ENCODE peak calls at places on chromosomes 11 and 22, in five cellular contexts. One of them, this sample, is unnamed.

GRCh38 chr11:85787809-85788805 is 22.8 kb downstream of the SYTL2 start:
- DNase-seq in fibroblast of lung: no peak
- DNase-seq in fibroblast of pulmonary artery: no peak
- DNase-seq in cardiac fibroblast: no peak
- DNase-seq in K562: no peak
- DNase-seq in this sample: no peak

GRCh38 chr11:1570896-1571759 is 943 bp downstream of the DUSP8 start:
- DNase-seq in fibroblast of lung: no peak
- DNase-seq in fibroblast of pulmonary artery: no peak
- DNase-seq in cardiac fibroblast: no peak
- DNase-seq in K562: no peak
- DNase-seq in this sample: peak

GRCh38 chr11:44469412-44469811 is 96.1 kb upstream of the CD82 start:
- DNase-seq in fibroblast of lung: no peak
- DNase-seq in fibroblast of pulmonary artery: no peak
- DNase-seq in cardiac fibroblast: no peak
- DNase-seq in K562: no peak
- DNase-seq in this sample: no peak

GRCh38 chr11:47950396-47950795 is 30.0 kb upstream of the PTPRJ start:
- DNase-seq in fibroblast of lung: peak
- DNase-seq in fibroblast of pulmonary artery: peak
- DNase-seq in cardiac fibroblast: peak
- DNase-seq in K562: no peak
- DNase-seq in this sample: no peak

GRCh38 chr11:60725592-60725991 is 1.1 kb downstream of the MS4A18 start:
- DNase-seq in fibroblast of lung: no peak
- DNase-seq in fibroblast of pulmonary artery: no peak
- DNase-seq in cardiac fibroblast: no peak
- DNase-seq in K562: no peak
- DNase-seq in this sample: no peak

GRCh38 chr11:1208361-1209261 is 14.3 kb upstream of the MUC5B start:
- DNase-seq in fibroblast of lung: no peak
- DNase-seq in fibroblast of pulmonary artery: no peak
- DNase-seq in cardiac fibroblast: no peak
- DNase-seq in K562: no peak
- DNase-seq in this sample: no peak

GRCh38 chr11:100434821-100435641 is 252.1 kb upstream of the ARHGAP42 start:
- DNase-seq in fibroblast of lung: no peak
- DNase-seq in fibroblast of pulmonary artery: no peak
- DNase-seq in cardiac fibroblast: no peak
- DNase-seq in K562: no peak
- DNase-seq in this sample: no peak

GRCh38 chr22:23836692-23837495 is 1.9 kb downstream of the DERL3 start:
- DNase-seq in fibroblast of lung: no peak
- DNase-seq in fibroblast of pulmonary artery: no peak
- DNase-seq in cardiac fibroblast: no peak
- DNase-seq in K562: no peak
- DNase-seq in this sample: no peak

GRCh38 chr11:78656984-78657383 is 82.3 kb upstream of the NARS2 start:
- DNase-seq in fibroblast of lung: no peak
- DNase-seq in fibroblast of pulmonary artery: no peak
- DNase-seq in cardiac fibroblast: no peak
- DNase-seq in K562: no peak
- DNase-seq in this sample: no peak

GRCh38 chr11:67250059-67251043 is 15.9 kb upstream of the GRK2 start:
- DNase-seq in fibroblast of lung: no peak
- DNase-seq in fibroblast of pulmonary artery: no peak
- DNase-seq in cardiac fibroblast: no peak
- DNase-seq in K562: no peak
- DNase-seq in this sample: no peak

GRCh38 chr11:71136095-71136845 is 116.1 kb downstream of the SHANK2 start:
- DNase-seq in fibroblast of lung: no peak
- DNase-seq in fibroblast of pulmonary artery: no peak
- DNase-seq in cardiac fibroblast: no peak
- DNase-seq in K562: no peak
- DNase-seq in this sample: no peak

GRCh38 chr11:7964873-7965272 is 374 bp downstream of the NLRP10 start:
- DNase-seq in fibroblast of lung: peak
- DNase-seq in fibroblast of pulmonary artery: no peak
- DNase-seq in cardiac fibroblast: peak
- DNase-seq in K562: no peak
- DNase-seq in this sample: no peak

GRCh38 chr22:48819991-48820390 is 1007.7 kb downstream of the BRD1 start:
- DNase-seq in fibroblast of lung: no peak
- DNase-seq in fibroblast of pulmonary artery: no peak
- DNase-seq in cardiac fibroblast: no peak
- DNase-seq in K562: no peak
- DNase-seq in this sample: no peak

GRCh38 chr11:16604784-16605439 is 133.5 kb upstream of the C11orf58 start:
- DNase-seq in fibroblast of lung: peak
- DNase-seq in fibroblast of pulmonary artery: peak
- DNase-seq in cardiac fibroblast: peak
- DNase-seq in K562: peak
- DNase-seq in this sample: peak

GRCh38 chr22:19811811-19812771 is 42.6 kb downstream of the GNB1L start:
- DNase-seq in fibroblast of lung: no peak
- DNase-seq in fibroblast of pulmonary artery: no peak
- DNase-seq in cardiac fibroblast: no peak
- DNase-seq in K562: no peak
- DNase-seq in this sample: no peak

GRCh38 chr11:11370263-11371060 is 17.4 kb upstream of the CSNK2A3 start:
- DNase-seq in fibroblast of lung: peak
- DNase-seq in fibroblast of pulmonary artery: no peak
- DNase-seq in cardiac fibroblast: no peak
- DNase-seq in K562: no peak
- DNase-seq in this sample: no peak

GRCh38 chr11:32088117-32088941 is 2.5 kb upstream of the RCN1 start:
- DNase-seq in fibroblast of lung: peak
- DNase-seq in fibroblast of pulmonary artery: peak
- DNase-seq in cardiac fibroblast: peak
- DNase-seq in K562: peak
- DNase-seq in this sample: peak

GRCh38 chr22:50487290-50488005 is 789 bp downstream of the MIOX start:
- DNase-seq in fibroblast of lung: no peak
- DNase-seq in fibroblast of pulmonary artery: no peak
- DNase-seq in cardiac fibroblast: no peak
- DNase-seq in K562: no peak
- DNase-seq in this sample: no peak

GRCh38 chr11:106426696-106427095 is 349.2 kb downstream of the AASDHPPT start:
- DNase-seq in fibroblast of lung: peak
- DNase-seq in fibroblast of pulmonary artery: no peak
- DNase-seq in cardiac fibroblast: no peak
- DNase-seq in K562: no peak
- DNase-seq in this sample: no peak

GRCh38 chr22:41110968-41111367 is 18.6 kb downstream of the EP300 start:
- DNase-seq in fibroblast of lung: no peak
- DNase-seq in fibroblast of pulmonary artery: no peak
- DNase-seq in cardiac fibroblast: no peak
- DNase-seq in K562: no peak
- DNase-seq in this sample: no peak

GRCh38 chr11:74347381-74347780 is 35.9 kb upstream of the P4HA3 start:
- DNase-seq in fibroblast of lung: no peak
- DNase-seq in fibroblast of pulmonary artery: peak
- DNase-seq in cardiac fibroblast: peak
- DNase-seq in K562: no peak
- DNase-seq in this sample: no peak

GRCh38 chr11:16239130-16240105 is 116.9 kb downstream of the SOX6 start:
- DNase-seq in fibroblast of lung: no peak
- DNase-seq in fibroblast of pulmonary artery: no peak
- DNase-seq in cardiac fibroblast: no peak
- DNase-seq in K562: no peak
- DNase-seq in this sample: no peak

GRCh38 chr11:82775218-82775617 is 41.6 kb upstream of the FAM181B start:
- DNase-seq in fibroblast of lung: no peak
- DNase-seq in fibroblast of pulmonary artery: no peak
- DNase-seq in cardiac fibroblast: no peak
- DNase-seq in K562: no peak
- DNase-seq in this sample: no peak

GRCh38 chr11:82776377-82776776 is 42.7 kb upstream of the FAM181B start:
- DNase-seq in fibroblast of lung: peak
- DNase-seq in fibroblast of pulmonary artery: no peak
- DNase-seq in cardiac fibroblast: peak
- DNase-seq in K562: no peak
- DNase-seq in this sample: no peak

GRCh38 chr11:82771781-82772180 is 38.1 kb upstream of the FAM181B start:
- DNase-seq in fibroblast of lung: no peak
- DNase-seq in fibroblast of pulmonary artery: no peak
- DNase-seq in cardiac fibroblast: no peak
- DNase-seq in K562: no peak
- DNase-seq in this sample: no peak

GRCh38 chr11:82775736-82776346 is 42.2 kb upstream of the FAM181B start:
- DNase-seq in fibroblast of lung: peak
- DNase-seq in fibroblast of pulmonary artery: peak
- DNase-seq in cardiac fibroblast: peak
- DNase-seq in K562: peak
- DNase-seq in this sample: peak
- TF ChIP-seq CTCF in fibroblast of lung: peak
- TF ChIP-seq CTCF in fibroblast of pulmonary artery: peak
- TF ChIP-seq CTCF in cardiac fibroblast: peak
- TF ChIP-seq CTCF in K562: peak
- TF ChIP-seq CTCF in this sample: peak

GRCh38 chr22:46473021-46473779 is 64.2 kb downstream of the CELSR1 start:
- DNase-seq in fibroblast of lung: no peak
- DNase-seq in fibroblast of pulmonary artery: no peak
- DNase-seq in cardiac fibroblast: no peak
- DNase-seq in K562: no peak
- DNase-seq in this sample: no peak
- H3K4me3 ChIP-seq in fibroblast of lung: no peak
- H3K4me3 ChIP-seq in fibroblast of pulmonary artery: no peak
- H3K4me3 ChIP-seq in cardiac fibroblast: no peak
- H3K4me3 ChIP-seq in K562: no peak
- H3K4me3 ChIP-seq in this sample: no peak

DNA sequence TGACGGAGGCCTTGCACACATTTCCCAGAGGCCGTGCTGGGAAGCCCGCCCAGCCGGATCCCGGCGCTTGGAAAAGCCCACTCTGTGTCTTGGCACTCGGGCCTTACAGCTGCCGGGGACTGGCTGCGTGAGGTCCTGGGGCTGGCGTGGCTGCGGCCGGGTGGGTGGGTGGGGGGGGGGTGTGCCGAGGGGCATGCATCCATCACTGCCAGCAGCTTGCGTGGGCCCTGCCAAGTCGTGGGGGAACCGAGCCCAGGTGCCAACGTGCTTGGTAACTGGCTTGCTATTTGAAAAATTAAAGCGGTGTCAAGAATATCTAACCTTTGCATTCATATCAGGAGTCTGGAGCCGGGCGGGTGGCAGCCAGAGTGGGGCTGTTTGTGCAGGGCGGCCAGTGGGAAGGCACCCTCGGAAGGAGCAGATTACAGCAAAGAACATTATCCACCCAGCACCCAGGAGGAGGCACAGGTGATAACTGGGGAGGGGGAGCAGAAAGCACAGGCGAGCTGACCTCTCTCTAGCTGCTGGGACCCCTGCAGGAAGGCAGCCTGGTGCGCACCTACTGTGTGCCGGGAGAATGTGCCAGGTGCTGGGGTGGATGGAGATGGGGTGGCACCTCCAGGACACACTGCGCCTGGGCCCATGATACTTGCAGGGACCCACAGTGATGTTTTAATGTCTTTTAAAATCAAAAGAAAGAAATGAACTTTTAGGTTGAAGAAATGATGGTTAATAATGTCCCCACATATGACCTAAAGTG is 28.5 kb upstream of the SMIM38 start:
- DNase-seq in fibroblast of lung: peak
- DNase-seq in fibroblast of pulmonary artery: no peak
- DNase-seq in cardiac fibroblast: no peak
- DNase-seq in K562: no peak
- DNase-seq in this sample: no peak
- TF ChIP-seq CTCF in fibroblast of lung: no peak
- TF ChIP-seq CTCF in fibroblast of pulmonary artery: no peak
- TF ChIP-seq CTCF in cardiac fibroblast: no peak
- TF ChIP-seq CTCF in K562: no peak
- TF ChIP-seq CTCF in this sample: no peak

DNA sequence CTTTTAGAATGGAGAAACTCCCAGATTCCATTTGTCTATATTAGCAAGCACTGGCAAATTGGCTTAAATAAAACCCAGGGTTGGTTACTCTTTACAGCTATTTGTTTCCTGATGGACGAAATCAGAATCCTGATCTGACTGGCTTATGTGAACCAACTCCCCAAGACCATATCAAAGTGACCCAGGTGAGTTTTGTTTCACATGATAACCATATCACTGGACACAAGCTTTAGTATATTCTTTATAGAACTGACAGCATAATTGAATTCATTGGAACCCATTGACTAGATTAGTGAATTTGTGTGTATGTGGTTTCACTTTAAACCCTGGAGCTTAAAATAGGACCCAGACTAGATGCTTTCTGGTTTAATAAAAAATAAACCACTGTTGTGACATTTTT is 39.3 kb downstream of the MCAM start:
- DNase-seq in fibroblast of lung: no peak
- DNase-seq in fibroblast of pulmonary artery: no peak
- DNase-seq in cardiac fibroblast: no peak
- DNase-seq in K562: no peak
- DNase-seq in this sample: no peak
- H3K4me3 ChIP-seq in fibroblast of lung: no peak
- H3K4me3 ChIP-seq in fibroblast of pulmonary artery: no peak
- H3K4me3 ChIP-seq in cardiac fibroblast: no peak
- H3K4me3 ChIP-seq in K562: no peak
- H3K4me3 ChIP-seq in this sample: no peak

DNA sequence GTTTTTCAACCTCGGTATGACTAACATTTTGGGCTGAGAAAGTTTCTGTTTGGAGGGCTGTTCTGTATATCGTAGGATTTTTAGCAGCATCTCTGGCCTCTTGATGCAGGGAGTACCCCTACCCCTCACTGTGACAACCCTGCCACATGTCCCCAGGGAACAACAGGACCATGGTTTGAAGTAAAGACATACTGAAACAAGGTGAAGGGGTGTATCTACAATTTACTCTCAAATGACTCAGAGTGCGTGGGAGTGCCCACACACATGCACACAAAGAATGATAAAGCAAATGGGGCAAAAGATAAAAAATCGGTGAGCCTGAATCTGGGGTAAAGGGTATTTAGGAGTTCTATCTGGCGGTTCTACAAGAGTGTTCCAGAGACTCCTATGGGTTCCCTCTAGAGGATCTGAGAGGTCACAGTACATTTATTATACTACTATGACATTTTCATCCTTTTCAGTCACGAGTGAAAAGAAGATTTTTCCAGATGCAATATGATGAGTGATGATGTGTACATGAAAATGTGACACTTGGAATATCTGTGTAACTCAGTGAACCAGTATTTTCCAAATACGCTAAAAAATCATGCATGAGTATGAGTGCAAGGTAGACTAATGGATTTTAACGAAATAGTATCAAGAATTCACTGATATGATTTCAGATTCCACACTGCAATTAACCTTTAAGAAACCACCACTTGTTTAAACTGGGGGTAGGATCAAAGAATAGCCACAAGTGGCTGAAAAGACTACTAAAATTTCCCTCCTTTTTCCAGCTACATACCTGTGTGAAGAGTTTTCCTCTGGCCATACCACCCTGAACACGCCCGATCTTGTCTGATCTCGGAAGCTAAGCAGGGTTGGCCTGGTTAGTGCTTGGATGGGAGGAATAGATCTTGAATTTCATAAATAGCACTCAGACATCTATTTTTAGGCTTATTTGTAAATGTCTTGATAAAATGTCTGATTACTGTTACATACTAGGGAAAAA is 56.3 kb upstream of the YPEL1 start:
- DNase-seq in fibroblast of lung: peak
- DNase-seq in fibroblast of pulmonary artery: peak
- DNase-seq in cardiac fibroblast: peak
- DNase-seq in K562: peak
- DNase-seq in this sample: no peak
- TF ChIP-seq CTCF in fibroblast of lung: no peak
- TF ChIP-seq CTCF in fibroblast of pulmonary artery: no peak
- TF ChIP-seq CTCF in cardiac fibroblast: no peak
- TF ChIP-seq CTCF in K562: peak
- TF ChIP-seq CTCF in this sample: no peak

GRCh38 chr11:20022363-20023081 is 137.8 kb downstream of the DBX1 start:
- DNase-seq in fibroblast of lung: peak
- DNase-seq in fibroblast of pulmonary artery: peak
- DNase-seq in cardiac fibroblast: peak
- DNase-seq in K562: no peak
- DNase-seq in this sample: no peak
- H3K4me3 ChIP-seq in fibroblast of lung: no peak
- H3K4me3 ChIP-seq in fibroblast of pulmonary artery: peak
- H3K4me3 ChIP-seq in cardiac fibroblast: no peak
- H3K4me3 ChIP-seq in K562: no peak
- H3K4me3 ChIP-seq in this sample: no peak

This sample was measured in adrenal gland.